ENCODE peak calls at places on chromosomes 16 and 17, in six cellular contexts. D is COLO829; M is OCI-LY7; C is cardiac fibroblast; F is pancreas; L is stimulated activated CD8-positive, alpha-beta memory T cell treated with anti-CD3 and anti-CD28 coated beads, Interleukin-4, amount 100 ng/mL, for 48 hours. E is an unnamed sample.

GRCh38 chr16:88347656-88348376 is 34.9 kb upstream of the ZNF469 start:
- DNase-seq in D (no peak), M (peak; percentile 81), C (no peak), F (no peak), L (no peak), E (no peak)

GRCh38 chr16:23561586-23561985 is 4.1 kb downstream of the UBFD1 start:
- DNase-seq in D (no peak), M (no peak), C (no peak), F (no peak), L (no peak), E (no peak)

GRCh38 chr17:79189264-79189663 is 114.6 kb downstream of the ENGASE start:
- DNase-seq in D (no peak), M (no peak), C (no peak), F (no peak), L (no peak), E (no peak)

GRCh38 chr17:1013729-1014090 is 16.8 kb downstream of the TIMM22 start:
- DNase-seq in D (no peak), M (no peak), C (no peak), F (no peak), L (no peak), E (no peak)

GRCh38 chr17:82495844-82496528 is 23.5 kb upstream of the FOXK2 start:
- DNase-seq in D (no peak), M (no peak), C (no peak), F (no peak), L (no peak), E (no peak)

GRCh38 chr16:85916141-85916890 is 17.4 kb downstream of the IRF8 start:
- DNase-seq in D (peak; percentile 4), M (no peak), C (peak; percentile 17), F (peak; percentile 75), L (no peak), E (no peak)

GRCh38 chr17:27521281-27522027 is 65.2 kb downstream of the KSR1 start:
- DNase-seq in D (no peak), M (no peak), C (no peak), F (no peak), L (no peak), E (no peak)

GRCh38 chr17:15386083-15386482 is 44.7 kb upstream of the TEKT3 start:
- DNase-seq in D (no peak), M (no peak), C (no peak), F (no peak), L (no peak), E (no peak)

GRCh38 chr17:81731271-81731670 is 19.2 kb downstream of the SLC25A10 start:
- DNase-seq in D (no peak), M (no peak), C (no peak), F (no peak), L (no peak), E (no peak)

GRCh38 chr17:6786618-6787017 is 10.6 kb downstream of the FBXO39 start:
- DNase-seq in D (peak; percentile 34), M (no peak), C (peak; percentile 90), F (no peak), L (no peak), E (no peak)

GRCh38 chr17:59154721-59155438 is at the start of gene SKA2:
- DNase-seq in D (peak; percentile 92), M (peak; percentile 99), C (no peak), F (peak; percentile 85), L (peak; percentile 97), E (peak; percentile 97)